ENCODE peak calls at places on chromosome 21, in nine cellular contexts. T is cerebellar cortex; M is stimulated activated CD4-positive, alpha-beta T cell treated with anti-CD3 and anti-CD28 coated beads, Interleukin-12 subunit alpha, Interleukin-12 subunit beta, amount 100 ng/mL, for 24 hours; C is PC-3; X is central memory CD4-positive, alpha-beta T cell; Z is cardiac septum; H is renal cortical epithelial cell; B is kidney; J is PC-9. K is an unnamed sample.
A peak's percentile ranks its signal among the peaks of the same experiment; 100 is the strongest.

GRCh38 chr21:31872452-31873274 is at the start of gene HUNK:
- DNase-seq in T (no peak), M (peak; percentile 8), C (no peak), X (no peak), Z (no peak), H (peak; percentile 13), B (peak; percentile 84), J (no peak), K (no peak)

GRCh38 chr21:41166947-41167346 is 1.0 kb upstream of the BACE2 start:
- DNase-seq in T (no peak), M (no peak), C (no peak), X (no peak), Z (no peak), H (no peak), B (no peak), J (no peak), K (no peak)

GRCh38 chr21:14594967-14595366 is 48.9 kb upstream of the SAMSN1 start:
- DNase-seq in T (no peak), M (no peak), C (no peak), X (no peak), Z (no peak), H (no peak), B (no peak), J (no peak), K (no peak)

GRCh38 chr21:39030127-39030884 is 152.9 kb downstream of the PSMG1 start:
- DNase-seq in T (no peak), M (no peak), C (peak; percentile 55), X (no peak), Z (no peak), H (no peak), B (no peak), J (peak; percentile 81), K (no peak)

GRCh38 chr21:17829472-17829871 is 10.3 kb upstream of the C21orf91 start:
- DNase-seq in T (no peak), M (no peak), C (no peak), X (no peak), Z (no peak), H (no peak), B (no peak), J (no peak), K (no peak)

GRCh38 chr21:41931041-41931451 is 22.8 kb downstream of the C2CD2 start:
- DNase-seq in T (no peak), M (no peak), C (no peak), X (no peak), Z (no peak), H (peak; percentile 42), B (no peak), J (no peak), K (no peak)

GRCh38 chr21:45129231-45129923 is 55.0 kb downstream of the ADARB1 start:
- DNase-seq in T (peak; percentile 59), M (no peak), C (peak; percentile 81), X (no peak), Z (peak; percentile 81), H (no peak), B (no peak), J (peak; percentile 68), K (no peak)

GRCh38 chr21:45306832-45307571 is 19.3 kb upstream of the POFUT2 start:
- DNase-seq in T (peak; percentile 54), M (no peak), C (no peak), X (no peak), Z (peak; percentile 85), H (peak; percentile 58), B (peak; percentile 96), J (no peak), K (peak; percentile 96)

GRCh38 chr21:38625000-38625399 is 126.7 kb upstream of the ERG start:
- DNase-seq in T (no peak), M (no peak), C (no peak), X (no peak), Z (no peak), H (no peak), B (no peak), J (no peak), K (no peak)

GRCh38 chr21:31248598-31248997 is 95.5 kb downstream of the TIAM1 start:
- DNase-seq in T (no peak), M (no peak), C (peak; percentile 84), X (no peak), Z (no peak), H (peak; percentile 67), B (no peak), J (peak; percentile 21), K (no peak)

GRCh38 chr21:39316729-39317128 is 3.3 kb upstream of the BRWD1 start:
- DNase-seq in T (no peak), M (no peak), C (peak; percentile 31), X (no peak), Z (no peak), H (no peak), B (no peak), J (no peak), K (no peak)

GRCh38 chr21:41681939-41682718 is 84.7 kb downstream of the RIPK4 start:
- DNase-seq in T (no peak), M (no peak), C (peak; percentile 89), X (no peak), Z (no peak), H (no peak), B (no peak), J (peak; percentile 37), K (no peak)

GRCh38 chr21:34351786-34352241 is 12.0 kb upstream of the KCNE2 start:
- DNase-seq in T (peak; percentile 75), M (no peak), C (peak; percentile 61), X (no peak), Z (no peak), H (peak; percentile 16), B (no peak), J (peak; percentile 27), K (peak; percentile 72)

GRCh38 chr21:33197546-33197945 is 32.2 kb upstream of the IFNAR2 start:
- DNase-seq in T (no peak), M (no peak), C (no peak), X (no peak), Z (no peak), H (no peak), B (no peak), J (no peak), K (peak; percentile 22)

GRCh38 chr21:32653326-32653901 is 41.2 kb upstream of the CFAP298 start:
- DNase-seq in T (peak; percentile 12), M (peak; percentile 3), C (peak; percentile 51), X (peak; percentile 18), Z (no peak), H (peak; percentile 47), B (no peak), J (no peak), K (no peak)

GRCh38 chr21:45248301-45248892 is 39.3 kb downstream of the POFUT2 start:
- DNase-seq in T (no peak), M (no peak), C (no peak), X (no peak), Z (no peak), H (no peak), B (no peak), J (no peak), K (no peak)

GRCh38 chr21:30336596-30336995 is 898 bp downstream of the KRTAP27-1 start:
- DNase-seq in T (no peak), M (no peak), C (no peak), X (no peak), Z (no peak), H (no peak), B (no peak), J (no peak), K (no peak)

K was measured in pons.